ENCODE peak calls at places on chromosome 19, in ten cellular contexts. M, K, J, Z, R, G, Y, T, U and Q are unnamed samples.

GRCh38 chr19:2274937-2275535 is 6.9 kb downstream of the PEAK3 start:
- DNase-seq in R (peak), Z (peak), U (peak), J (peak), T (peak), M (peak), Y (peak), K (peak), G (peak), Q (peak)

GRCh38 chr19:18894254-18895037 is 1.5 kb downstream of the CERS1 start:
- DNase-seq in R (no peak), Z (no peak), Y (peak), M (peak), G (no peak), U (peak), J (no peak), K (peak), T (peak), Q (peak)

GRCh38 chr19:46674416-46675178 is 13.6 kb upstream of the DACT3 start:
- DNase-seq in Y (peak), K (peak), J (peak), Z (no peak), U (no peak), R (no peak), G (peak), T (peak), M (peak), Q (no peak)

GRCh38 chr19:7415163-7415856 is 66.6 kb downstream of the ARHGEF18 start:
- DNase-seq in Z (no peak), G (no peak), K (no peak), M (peak), T (peak), Y (peak), J (peak), R (no peak), U (no peak), Q (peak)

GRCh38 chr19:42529248-42529764 is 1.0 kb upstream of the CEACAM1 start:
- DNase-seq in R (peak), J (peak), T (peak), Y (peak), U (peak), Z (peak), M (peak), K (peak), G (peak), Q (peak)

GRCh38 chr19:41225238-41226052 is 6.4 kb downstream of the AXL start:
- DNase-seq in U (peak), Y (peak), J (peak), K (no peak), T (peak), G (peak), Z (peak), M (peak), R (no peak), Q (peak)

GRCh38 chr19:57587529-57587928 is 3.6 kb downstream of the ZIK1 start:
- DNase-seq in Z (no peak), U (no peak), Y (peak), M (peak), G (peak), J (peak), R (no peak), T (peak), K (no peak), Q (peak)

GRCh38 chr19:4376245-4376990 is 23.9 kb downstream of the SH3GL1 start:
- DNase-seq in K (no peak), J (peak), G (no peak), R (no peak), Y (no peak), Z (no peak), M (no peak), U (no peak), T (no peak), Q (no peak)

GRCh38 chr19:19261350-19262189 is 11.5 kb downstream of the TM6SF2 start:
- DNase-seq in U (no peak), K (peak), T (no peak), Z (no peak), R (no peak), J (no peak), M (no peak), Y (no peak), G (no peak), Q (no peak)

GRCh38 chr19:12065100-12065538 is 588 bp downstream of the ZNF844 start:
- DNase-seq in T (peak), Z (peak), M (peak), U (peak), K (peak), G (no peak), J (no peak), Y (peak), R (peak), Q (peak)

GRCh38 chr19:13684021-13684420 is 80.3 kb upstream of the MRI1 start:
- DNase-seq in U (no peak), K (no peak), Y (no peak), G (no peak), M (no peak), T (no peak), J (no peak), R (no peak), Z (no peak), Q (no peak)

GRCh38 chr19:41334793-41335192 is 18.9 kb downstream of the TGFB1 start:
- DNase-seq in M (no peak), G (no peak), U (no peak), R (no peak), T (no peak), Y (no peak), Z (no peak), K (no peak), J (no peak), Q (no peak)